ENCODE peak calls at places on chromosomes 12 and 14, in five cellular contexts. One of them, this sample, is unnamed.

GRCh38 chr14:93943052-93943451 is 15.9 kb downstream of the FAM181A start:
- DNase-seq in IMR-90: peak; percentile 78
- DNase-seq in vagina: no peak
- DNase-seq in adrenal gland: no peak
- DNase-seq in stomach: no peak
- DNase-seq in this sample: no peak

GRCh38 chr12:89470741-89471504 is 53.7 kb downstream of the GALNT4 start:
- DNase-seq in IMR-90: peak; percentile 68
- DNase-seq in stomach: no peak
- DNase-seq in adrenal gland: no peak
- DNase-seq in vagina: no peak
- DNase-seq in this sample: no peak

GRCh38 chr12:52871291-52871961 is 22.6 kb upstream of the KRT78 start:
- DNase-seq in IMR-90: peak; percentile 73
- DNase-seq in adrenal gland: no peak
- DNase-seq in vagina: no peak
- DNase-seq in stomach: peak; percentile 39
- DNase-seq in this sample: peak; percentile 98

GRCh38 chr12:126727656-126728055 is 1539.3 kb upstream of the TMEM132C start:
- DNase-seq in stomach: no peak
- DNase-seq in vagina: no peak
- DNase-seq in IMR-90: no peak
- DNase-seq in adrenal gland: no peak
- DNase-seq in this sample: no peak

GRCh38 chr14:48598458-48598857 is 923.1 kb upstream of the MDGA2 start:
- DNase-seq in vagina: no peak
- DNase-seq in stomach: no peak
- DNase-seq in IMR-90: no peak
- DNase-seq in adrenal gland: no peak
- DNase-seq in this sample: no peak

GRCh38 chr14:104268725-104269436 is 130.5 kb downstream of the KIF26A start:
- DNase-seq in IMR-90: no peak
- DNase-seq in stomach: peak; percentile 24
- DNase-seq in adrenal gland: peak; percentile 13
- DNase-seq in vagina: no peak
- DNase-seq in this sample: no peak

GRCh38 chr12:90299121-90299520 is 590.5 kb upstream of the ATP2B1 start:
- DNase-seq in stomach: no peak
- DNase-seq in IMR-90: no peak
- DNase-seq in adrenal gland: no peak
- DNase-seq in vagina: no peak
- DNase-seq in this sample: no peak

GRCh38 chr12:6996040-6996441 is 22.2 kb downstream of the LPCAT3 start:
- DNase-seq in vagina: no peak
- DNase-seq in adrenal gland: peak; percentile 86
- DNase-seq in IMR-90: peak; percentile 69
- DNase-seq in stomach: no peak
- DNase-seq in this sample: peak; percentile 64

GRCh38 chr14:103856105-103856504 is 8.7 kb upstream of the PPP1R13B start:
- DNase-seq in adrenal gland: no peak
- DNase-seq in IMR-90: no peak
- DNase-seq in stomach: no peak
- DNase-seq in vagina: no peak
- DNase-seq in this sample: no peak

GRCh38 chr14:105422695-105423487 is 3.3 kb downstream of the MTA1 start:
- DNase-seq in vagina: no peak
- DNase-seq in adrenal gland: no peak
- DNase-seq in stomach: no peak
- DNase-seq in IMR-90: no peak
- DNase-seq in this sample: no peak

GRCh38 chr12:108980831-108981618 is 39.8 kb downstream of the SVOP start:
- DNase-seq in adrenal gland: no peak
- DNase-seq in IMR-90: peak; percentile 32
- DNase-seq in stomach: no peak
- DNase-seq in vagina: no peak
- DNase-seq in this sample: no peak

GRCh38 chr12:69059465-69060457 is 126.8 kb upstream of the CPM start:
- DNase-seq in IMR-90: peak; percentile 96
- DNase-seq in vagina: no peak
- DNase-seq in adrenal gland: no peak
- DNase-seq in stomach: no peak
- DNase-seq in this sample: peak; percentile 88

GRCh38 chr12:132668191-132669088 is 18.7 kb downstream of the POLE start:
- DNase-seq in stomach: no peak
- DNase-seq in vagina: no peak
- DNase-seq in adrenal gland: no peak
- DNase-seq in IMR-90: no peak
- DNase-seq in this sample: no peak

GRCh38 chr12:132664206-132665148 is 22.7 kb downstream of the POLE start:
- DNase-seq in adrenal gland: no peak
- DNase-seq in vagina: peak; percentile 90
- DNase-seq in IMR-90: no peak
- DNase-seq in stomach: no peak
- DNase-seq in this sample: no peak

GRCh38 chr12:132662901-132663755 is 24.0 kb downstream of the POLE start:
- DNase-seq in stomach: no peak
- DNase-seq in IMR-90: no peak
- DNase-seq in adrenal gland: no peak
- DNase-seq in vagina: peak; percentile 70
- DNase-seq in this sample: no peak

GRCh38 chr12:132665149-132665491 is 22.0 kb downstream of the POLE start:
- DNase-seq in adrenal gland: no peak
- DNase-seq in vagina: no peak
- DNase-seq in stomach: no peak
- DNase-seq in IMR-90: no peak
- DNase-seq in this sample: no peak

GRCh38 chr12:132665794-132666193 is 21.3 kb downstream of the POLE start:
- DNase-seq in vagina: no peak
- DNase-seq in IMR-90: no peak
- DNase-seq in adrenal gland: no peak
- DNase-seq in stomach: no peak
- DNase-seq in this sample: no peak
- H3K36me3 ChIP-seq in vagina: peaks cover 75% of the 10 kb centered on the region
- H3K36me3 ChIP-seq in IMR-90: peaks cover 54% of the 10 kb centered on the region
- H3K36me3 ChIP-seq in adrenal gland: peaks cover 54% of the 10 kb centered on the region
- H3K36me3 ChIP-seq in stomach: peaks cover 100% of the 10 kb centered on the region
- H3K36me3 ChIP-seq in this sample: peaks cover 21% of the 10 kb centered on the region

GRCh38 chr12:31033146-31033545 is 40.5 kb upstream of the DDX11 start:
- DNase-seq in vagina: peak; percentile 9
- DNase-seq in IMR-90: no peak
- DNase-seq in adrenal gland: no peak
- DNase-seq in stomach: no peak
- DNase-seq in this sample: no peak
- H3K4me1 ChIP-seq in vagina: no peaks in the 10 kb centered on the region
- H3K4me1 ChIP-seq in IMR-90: peaks cover 3% of the 10 kb centered on the region
- H3K4me1 ChIP-seq in adrenal gland: no peaks in the 10 kb centered on the region
- H3K4me1 ChIP-seq in stomach: no peaks in the 10 kb centered on the region
- H3K4me1 ChIP-seq in this sample: peaks cover 76% of the 10 kb centered on the region

GRCh38 chr14:61780125-61780524 is 17.9 kb downstream of the SNAPC1 start:
- DNase-seq in stomach: no peak
- DNase-seq in adrenal gland: no peak
- DNase-seq in vagina: no peak
- DNase-seq in IMR-90: no peak
- DNase-seq in this sample: no peak

GRCh38 chr14:61769893-61770292 is 7.7 kb downstream of the SNAPC1 start:
- DNase-seq in stomach: no peak
- DNase-seq in IMR-90: no peak
- DNase-seq in adrenal gland: no peak
- DNase-seq in vagina: no peak
- DNase-seq in this sample: no peak

DNA sequence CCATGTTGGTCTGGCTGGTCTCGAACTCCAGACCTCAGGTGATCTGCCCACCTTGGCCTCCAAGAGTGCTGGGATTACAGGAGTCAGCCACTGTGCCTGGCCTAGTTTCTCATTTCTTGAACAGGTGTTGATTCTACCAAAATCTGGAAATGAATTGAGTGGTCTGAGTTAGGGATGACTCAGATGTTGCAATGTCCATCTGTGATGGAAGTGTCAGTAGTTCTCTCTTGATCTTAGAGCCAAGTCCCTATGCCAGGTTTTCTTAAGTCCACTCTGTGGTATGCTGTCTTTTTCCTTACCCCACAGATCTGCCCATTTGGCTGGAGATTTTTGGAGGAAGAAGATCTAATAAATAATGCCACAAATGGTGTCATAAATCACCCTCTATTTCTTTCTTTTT is 12.6 kb downstream of the SNAPC1 start:
- DNase-seq in vagina: no peak
- DNase-seq in stomach: no peak
- DNase-seq in adrenal gland: no peak
- DNase-seq in IMR-90: peak; percentile 18
- DNase-seq in this sample: no peak
- H3K36me3 ChIP-seq in vagina: peaks cover 50% of the 10 kb centered on the region
- H3K36me3 ChIP-seq in stomach: peaks cover 94% of the 10 kb centered on the region
- H3K36me3 ChIP-seq in adrenal gland: peaks cover 49% of the 10 kb centered on the region
- H3K36me3 ChIP-seq in IMR-90: peaks cover 35% of the 10 kb centered on the region
- H3K36me3 ChIP-seq in this sample: peaks cover 71% of the 10 kb centered on the region

DNA sequence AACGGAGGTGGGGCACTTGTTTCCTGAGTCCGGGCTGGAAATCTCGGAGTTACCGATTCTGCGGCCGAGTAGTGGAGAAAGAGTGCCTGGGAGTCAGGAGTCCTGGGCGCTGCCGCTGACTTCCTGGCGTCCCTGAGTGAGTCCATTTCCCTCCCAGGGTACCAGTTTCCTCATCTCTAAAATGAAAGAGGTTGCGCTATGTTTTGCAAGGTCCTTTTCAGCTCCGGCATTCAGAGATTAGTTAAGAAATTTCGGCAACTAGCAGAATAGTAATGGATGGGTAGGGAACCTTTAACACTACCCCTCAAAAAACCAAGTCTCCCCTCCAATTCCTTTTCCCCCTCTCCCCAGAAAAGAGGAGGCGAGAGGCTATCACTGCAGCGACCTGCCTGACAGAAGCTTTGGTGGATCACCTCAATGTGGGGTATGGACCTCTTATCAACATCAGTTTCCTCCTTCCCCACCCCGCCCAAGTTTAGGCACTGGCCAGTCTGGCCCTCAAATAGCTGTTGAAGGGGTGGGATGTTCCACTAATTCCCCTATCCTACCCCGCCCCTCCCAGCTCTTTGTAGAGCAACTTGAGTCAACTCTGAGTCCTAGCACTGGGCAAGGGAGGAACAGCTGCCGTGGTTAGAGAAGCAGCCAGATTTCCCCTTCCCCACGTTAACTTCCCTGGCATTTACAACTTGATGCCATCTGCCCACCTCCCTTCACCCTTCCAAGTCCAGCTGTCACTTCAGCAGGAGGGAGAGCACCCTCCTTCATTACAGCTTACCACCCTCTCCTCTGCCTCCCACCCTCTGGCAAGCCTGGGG is 943 bp downstream of the BLOC1S1 start:
- DNase-seq in adrenal gland: no peak
- DNase-seq in stomach: no peak
- DNase-seq in vagina: no peak
- DNase-seq in IMR-90: no peak
- DNase-seq in this sample: no peak
- H3K4me1 ChIP-seq in adrenal gland: peaks cover 13% of the 10 kb centered on the region
- H3K4me1 ChIP-seq in stomach: peaks cover 62% of the 10 kb centered on the region
- H3K4me1 ChIP-seq in vagina: peaks cover 60% of the 10 kb centered on the region
- H3K4me1 ChIP-seq in IMR-90: peaks cover 44% of the 10 kb centered on the region
- H3K4me1 ChIP-seq in this sample: peaks cover 43% of the 10 kb centered on the region

GRCh38 chr12:124336742-124337520 is 42.0 kb downstream of the RFLNA start:
- DNase-seq in stomach: no peak
- DNase-seq in vagina: no peak
- DNase-seq in IMR-90: no peak
- DNase-seq in adrenal gland: no peak
- DNase-seq in this sample: no peak
- H3K36me3 ChIP-seq in stomach: peaks cover 95% of the 10 kb centered on the region
- H3K36me3 ChIP-seq in vagina: peaks cover 82% of the 10 kb centered on the region
- H3K36me3 ChIP-seq in IMR-90: peaks cover 78% of the 10 kb centered on the region
- H3K36me3 ChIP-seq in adrenal gland: peaks cover 83% of the 10 kb centered on the region
- H3K36me3 ChIP-seq in this sample: peaks cover 3% of the 10 kb centered on the region

DNA sequence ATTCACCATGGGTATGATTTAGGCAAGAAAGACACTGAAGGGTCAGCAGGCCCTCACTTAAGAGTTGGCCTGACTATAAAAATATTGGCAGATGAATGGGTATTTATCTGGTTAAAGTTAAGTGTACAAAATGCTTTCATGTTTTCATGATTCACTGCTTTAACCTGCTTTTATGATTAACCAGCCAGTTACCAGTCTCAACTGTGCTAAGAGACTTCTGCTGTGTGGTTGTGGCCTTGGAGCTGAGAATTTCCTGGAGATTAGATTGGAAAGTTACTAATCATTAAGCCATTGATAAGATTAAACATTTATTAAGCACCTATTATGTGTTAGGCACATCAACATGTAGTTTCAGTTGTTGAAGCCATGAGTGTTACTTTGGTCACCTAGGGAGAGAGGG is 68.9 kb downstream of the RASSF8 start:
- DNase-seq in vagina: no peak
- DNase-seq in stomach: no peak
- DNase-seq in adrenal gland: no peak
- DNase-seq in IMR-90: no peak
- DNase-seq in this sample: no peak
- H3K4me1 ChIP-seq in vagina: peaks cover 36% of the 10 kb centered on the region
- H3K4me1 ChIP-seq in stomach: peaks cover 4% of the 10 kb centered on the region
- H3K4me1 ChIP-seq in adrenal gland: no peaks in the 10 kb centered on the region
- H3K4me1 ChIP-seq in IMR-90: peaks cover 9% of the 10 kb centered on the region
- H3K4me1 ChIP-seq in this sample: peaks cover 6% of the 10 kb centered on the region

This sample was measured in PC-9.